ENCODE peak calls at places on chromosome 13, in four cellular contexts. D is A549, W is SK-N-SH, O is K562. L is an unnamed sample.

GRCh38 chr13:43020794-43021193 is 2.6 kb upstream of the DNAJC15 start:
- DNase-seq in D (no peak), W (no peak), O (no peak), L (no peak)

GRCh38 chr13:24217601-24218281 is 57.2 kb downstream of the SPATA13 start:
- DNase-seq in D (peak), W (no peak), O (no peak), L (no peak)

GRCh38 chr13:19822673-19823072 is 39.9 kb upstream of the PSPC1 start:
- DNase-seq in D (no peak), W (no peak), O (no peak), L (no peak)

GRCh38 chr13:85653681-85654080 is 145.5 kb downstream of the SLITRK6 start:
- DNase-seq in D (no peak), W (peak), O (no peak), L (no peak)

GRCh38 chr13:105814219-105814901 is 721.1 kb downstream of the EFNB2 start:
- DNase-seq in D (no peak), W (no peak), O (no peak), L (no peak)

GRCh38 chr13:87667686-87668085 is 3.5 kb upstream of the SLITRK5 start:
- DNase-seq in D (no peak), W (no peak), O (no peak), L (no peak)

GRCh38 chr13:46606915-46607413 is 54.0 kb downstream of the LRCH1 start:
- DNase-seq in D (no peak), W (no peak), O (no peak), L (no peak)

GRCh38 chr13:101455863-101456262 is 3.4 kb downstream of the ITGBL1 start:
- DNase-seq in D (peak), W (no peak), O (no peak), L (no peak)

GRCh38 chr13:92175330-92175729 is 776.9 kb downstream of the GPC5 start:
- DNase-seq in D (peak), W (peak), O (no peak), L (no peak)

GRCh38 chr13:101875717-101876393 is 423.4 kb downstream of the ITGBL1 start:
- DNase-seq in D (peak), W (no peak), O (no peak), L (no peak)

GRCh38 chr13:111965466-111966214 is 101.3 kb upstream of the SOX1 start:
- DNase-seq in D (no peak), W (no peak), O (no peak), L (no peak)

GRCh38 chr13:76189882-76190519 is 553.9 kb downstream of the LMO7 start:
- DNase-seq in D (no peak), W (peak), O (no peak), L (no peak)

GRCh38 chr13:113064534-113065405 is 40.8 kb upstream of the F7 start:
- DNase-seq in D (peak), W (no peak), O (peak), L (no peak)

GRCh38 chr13:67841071-67841470 is 610.9 kb upstream of the PCDH9 start:
- DNase-seq in D (no peak), W (no peak), O (no peak), L (no peak)

GRCh38 chr13:23898101-23898500 is 799 bp upstream of the C1QTNF9B start:
- DNase-seq in D (no peak), W (no peak), O (no peak), L (no peak)

GRCh38 chr13:47484564-47484963 is 516.5 kb downstream of the SUCLA2 start:
- DNase-seq in D (no peak), W (no peak), O (no peak), L (no peak)

GRCh38 chr13:111954681-111955411 is 112.1 kb upstream of the SOX1 start:
- DNase-seq in D (no peak), W (no peak), O (no peak), L (no peak)

GRCh38 chr13:50543767-50544166 is 299.7 kb downstream of the DLEU7 start:
- DNase-seq in D (no peak), W (no peak), O (no peak), L (no peak)

GRCh38 chr13:41716236-41716635 is 244.7 kb downstream of the VWA8 start:
- DNase-seq in D (no peak), W (no peak), O (no peak), L (no peak)

GRCh38 chr13:73672492-73672891 is 461.7 kb downstream of the KLF12 start:
- DNase-seq in D (peak), W (no peak), O (no peak), L (no peak)

GRCh38 chr13:81275666-81276258 is 934.8 kb upstream of the SPRY2 start:
- DNase-seq in D (no peak), W (no peak), O (no peak), L (no peak)
- TF ChIP-seq RCOR1 in D (no peak), W (no peak), O (no peak), L (no peak)

DNA sequence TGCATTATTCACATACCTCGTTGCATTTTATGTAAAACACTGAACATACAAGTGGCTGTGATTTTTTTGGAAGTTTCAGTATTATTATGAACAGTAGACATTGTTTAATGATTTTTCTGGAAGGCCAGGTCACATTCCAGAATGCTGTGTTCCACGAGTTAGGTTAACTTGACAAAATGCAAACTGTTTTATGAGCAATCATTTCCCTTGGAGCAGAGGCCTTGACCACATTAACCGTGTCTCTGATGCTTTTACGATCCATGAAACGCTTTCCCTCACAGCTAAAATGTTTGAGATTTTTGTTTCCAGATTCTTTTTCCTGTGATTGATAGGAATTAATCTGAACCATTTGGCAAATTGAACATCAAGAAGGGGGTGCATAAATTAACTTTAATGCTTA is 57.8 kb downstream of the MBNL2 start:
- DNase-seq in D (no peak), W (no peak), O (no peak), L (no peak)
- TF ChIP-seq REST in D (no peak), W (no peak), O (no peak), L (no peak)

DNA sequence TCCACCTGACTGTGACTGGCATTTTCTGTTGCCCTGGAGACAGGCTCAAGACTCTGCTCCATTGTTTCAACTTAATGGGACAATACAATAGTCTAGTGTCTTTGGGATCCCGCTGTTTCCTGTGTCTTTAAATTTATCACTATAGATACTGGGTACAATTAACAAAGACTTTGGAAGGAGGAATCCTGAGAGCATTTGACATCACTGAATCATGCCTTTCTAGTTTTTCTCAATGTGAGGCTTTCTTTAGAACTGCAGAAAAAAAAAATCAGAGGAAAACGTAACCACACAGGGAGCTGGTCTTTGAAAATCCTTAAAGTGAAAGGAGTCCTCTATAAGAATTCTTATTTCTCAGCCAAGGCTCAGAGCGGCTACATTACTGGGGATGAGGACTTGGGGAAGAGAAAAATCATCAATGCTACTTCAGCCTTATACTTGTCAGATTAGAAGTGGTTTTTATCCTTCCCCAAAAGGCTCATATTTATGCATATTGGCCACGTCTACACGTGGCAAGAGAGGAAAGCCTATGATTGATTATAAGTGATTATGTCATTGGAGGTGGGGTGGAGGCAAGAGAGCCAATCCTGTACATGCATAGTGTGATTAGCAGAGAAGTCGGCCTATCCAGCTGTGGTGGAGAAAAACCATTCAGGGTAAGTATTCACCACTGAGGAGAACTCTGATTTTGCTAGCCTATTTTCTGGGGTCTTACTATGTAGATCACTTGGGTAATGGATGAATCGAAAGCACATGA is 34.4 kb upstream of the UBL3 start:
- DNase-seq in D (no peak), W (no peak), O (no peak), L (no peak)
- TF ChIP-seq RCOR1 in D (no peak), W (no peak), O (no peak), L (no peak)

GRCh38 chr13:99489028-99489427 is 12.2 kb upstream of the TM9SF2 start:
- DNase-seq in D (no peak), W (no peak), O (no peak), L (no peak)

GRCh38 chr13:99486996-99487395 is 14.3 kb upstream of the TM9SF2 start:
- DNase-seq in D (peak), W (no peak), O (no peak), L (no peak)

GRCh38 chr13:99481357-99481756 is 19.9 kb upstream of the TM9SF2 start:
- DNase-seq in D (no peak), W (no peak), O (no peak), L (no peak)

DNA sequence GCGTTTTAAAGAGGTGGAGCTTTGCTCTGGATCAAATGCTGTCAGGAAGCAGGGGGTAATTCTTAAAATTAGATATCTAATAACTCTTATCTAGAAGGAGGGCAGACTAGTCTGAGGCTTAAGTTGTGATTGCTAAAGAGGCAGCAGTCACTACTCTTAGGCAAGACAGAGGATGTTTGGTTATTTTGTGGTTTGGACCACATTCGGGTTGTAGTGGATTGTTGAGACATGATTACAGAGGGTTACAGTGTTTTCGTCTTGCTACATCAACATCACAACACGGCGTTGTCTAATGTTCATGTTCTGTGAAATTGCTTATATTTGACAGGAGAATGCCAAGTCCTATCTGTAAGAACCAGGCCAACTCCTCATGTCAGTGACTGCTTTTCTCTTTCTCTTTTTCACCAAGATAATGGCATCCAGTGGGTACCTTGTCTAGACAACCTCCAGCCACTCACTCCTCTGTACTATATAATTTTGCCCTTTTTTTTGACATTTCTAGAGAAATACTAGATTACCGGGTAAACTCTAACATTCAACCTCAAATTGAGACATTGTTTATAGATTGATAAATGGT is 16.8 kb upstream of the TM9SF2 start:
- DNase-seq in D (no peak), W (no peak), O (no peak), L (no peak)
- TF ChIP-seq REST in D (no peak), W (no peak), O (no peak), L (no peak)

GRCh38 chr13:110697842-110698241 is 8.1 kb downstream of the CARS2 start:
- DNase-seq in D (no peak), W (no peak), O (no peak), L (no peak)
- TF ChIP-seq RCOR1 in D (no peak), W (no peak), O (no peak), L (no peak)

DNA sequence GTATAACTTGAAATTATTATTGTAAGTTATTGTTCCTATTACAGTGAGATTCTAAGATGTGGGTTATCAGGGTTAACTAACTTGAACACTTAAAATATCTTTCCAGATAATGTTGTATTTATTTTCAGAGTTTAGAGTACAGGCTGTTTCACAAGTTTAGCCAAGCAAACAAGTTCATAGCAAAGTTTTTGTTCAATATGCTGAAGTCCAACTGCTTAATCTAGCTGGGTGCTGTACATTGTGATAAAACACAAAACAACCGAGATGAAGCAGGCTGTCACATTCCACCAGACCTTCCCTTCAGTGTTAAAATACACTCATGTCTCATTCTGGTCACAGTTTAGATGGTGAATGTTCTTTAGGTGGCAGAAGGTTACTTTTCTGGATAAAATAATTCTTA is 148.0 kb upstream of the PCDH20 start:
- DNase-seq in D (no peak), W (peak), O (no peak), L (no peak)
- TF ChIP-seq REST in D (no peak), W (no peak), O (no peak), L (no peak)

GRCh38 chr13:52156724-52157251 is 2.6 kb downstream of the NEK3 start:
- DNase-seq in D (no peak), W (no peak), O (no peak), L (no peak)

GRCh38 chr13:52160053-52160452 is 656 bp upstream of the NEK3 start:
- DNase-seq in D (no peak), W (no peak), O (no peak), L (no peak)

GRCh38 chr13:52161193-52161646 is 1.8 kb upstream of the NEK3 start:
- DNase-seq in D (no peak), W (no peak), O (no peak), L (no peak)

GRCh38 chr13:52159159-52159982 is at the start of gene NEK3:
- DNase-seq in D (peak), W (peak), O (peak), L (no peak)

GRCh38 chr13:52158629-52159158 is 703 bp downstream of the NEK3 start:
- DNase-seq in D (peak), W (peak), O (peak), L (peak)
- TF ChIP-seq RCOR1 in D (no peak), W (no peak), O (no peak), L (no peak)

DNA sequence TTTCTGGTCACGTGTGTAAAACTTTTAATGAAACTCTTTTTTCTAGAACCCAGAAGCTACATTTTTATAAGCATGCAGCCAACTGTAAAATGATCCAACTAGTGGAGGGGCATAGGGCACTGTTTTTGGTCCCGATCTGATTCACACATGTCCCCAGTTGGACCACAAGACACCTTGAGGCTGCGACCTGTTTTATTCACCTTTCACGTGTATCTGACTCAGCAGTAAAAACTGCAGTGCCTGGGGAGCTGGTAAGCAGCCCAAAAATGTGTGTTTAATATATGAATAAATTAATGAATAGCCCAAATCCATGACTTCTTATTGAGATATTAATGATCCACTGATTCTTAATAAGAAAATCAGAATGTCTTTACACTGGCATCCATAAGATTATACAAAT is 140.4 kb downstream of the COL4A1 start:
- DNase-seq in D (no peak), W (no peak), O (no peak), L (no peak)
- TF ChIP-seq REST in D (no peak), W (no peak), O (no peak), L (no peak)

GRCh38 chr13:48783831-48784230 is 130.1 kb downstream of the CYSLTR2 start:
- DNase-seq in D (no peak), W (no peak), O (no peak), L (no peak)

GRCh38 chr13:48780713-48781341 is 127.1 kb downstream of the CYSLTR2 start:
- DNase-seq in D (no peak), W (no peak), O (no peak), L (no peak)

GRCh38 chr13:48784906-48785555 is 131.3 kb downstream of the CYSLTR2 start:
- DNase-seq in D (no peak), W (no peak), O (no peak), L (no peak)

GRCh38 chr13:48782429-48782840 is 128.7 kb downstream of the CYSLTR2 start:
- DNase-seq in D (peak), W (no peak), O (no peak), L (no peak)

GRCh38 chr13:48783181-48783630 is 129.5 kb downstream of the CYSLTR2 start:
- DNase-seq in D (peak), W (no peak), O (no peak), L (no peak)
- TF ChIP-seq RCOR1 in D (no peak), W (no peak), O (no peak), L (no peak)

GRCh38 chr13:109733550-109733949 is 52.8 kb downstream of the IRS2 start:
- DNase-seq in D (no peak), W (no peak), O (no peak), L (no peak)
- TF ChIP-seq REST in D (no peak), W (no peak), O (no peak), L (no peak)